ENCODE peak calls at places on chromosomes 11 and 22, in five cellular contexts. E is esophagus squamous epithelium, D is kidney glomerular epithelial cell, P is HT-29, M is AML-193. I is an unnamed sample.

GRCh38 chr11:16846305-16846704 is 107.9 kb downstream of the C11orf58 start:
- DNase-seq in P (no peak), M (no peak), D (no peak), E (no peak), I (no peak)

GRCh38 chr22:46010177-46010867 is 33.4 kb upstream of the WNT7B start:
- DNase-seq in D (peak), M (no peak), E (no peak), P (no peak), I (peak)

GRCh38 chr22:31099841-31100761 is 7.3 kb downstream of the SELENOM start:
- DNase-seq in D (no peak), P (no peak), E (no peak), M (no peak), I (no peak)

GRCh38 chr11:27405134-27405533 is 42.1 kb upstream of the CCDC34 start:
- DNase-seq in P (no peak), D (no peak), E (no peak), M (no peak), I (no peak)

GRCh38 chr11:62747475-62748160 is 6.3 kb downstream of the ZBTB3 start:
- DNase-seq in E (no peak), D (no peak), M (no peak), P (no peak), I (no peak)

GRCh38 chr11:72817966-72818365 is 3.8 kb downstream of the ATG16L2 start:
- DNase-seq in M (no peak), P (no peak), E (no peak), D (no peak), I (no peak)

GRCh38 chr11:86931965-86932332 is 23.2 kb downstream of the FZD4 start:
- DNase-seq in P (no peak), E (no peak), D (no peak), M (no peak), I (no peak)

GRCh38 chr22:23062616-23063538 is 7.4 kb upstream of the GNAZ start:
- DNase-seq in D (no peak), P (no peak), M (no peak), E (no peak), I (no peak)

GRCh38 chr22:36853407-36854099 is 7.3 kb upstream of the NCF4 start:
- DNase-seq in M (peak), E (peak), P (peak), D (peak), I (peak)

GRCh38 chr11:130555251-130555841 is 106.9 kb downstream of the ADAMTS15 start:
- DNase-seq in E (no peak), M (no peak), D (no peak), P (no peak), I (no peak)

GRCh38 chr11:134981824-134982223 is 569.8 kb upstream of the B3GAT1 start:
- DNase-seq in D (no peak), E (no peak), M (no peak), P (no peak), I (no peak)

GRCh38 chr22:34736081-34736480 is 329.9 kb upstream of the ISX start:
- DNase-seq in E (no peak), D (no peak), P (no peak), M (no peak), I (no peak)

GRCh38 chr11:132060546-132060945 is 690.1 kb downstream of the NTM start:
- DNase-seq in P (no peak), E (no peak), D (no peak), M (no peak), I (no peak)

GRCh38 chr22:45036154-45036553 is 26.3 kb upstream of the PHF21B start:
- DNase-seq in M (no peak), P (no peak), E (no peak), D (no peak), I (no peak)

GRCh38 chr22:21623402-21623970 is 6.3 kb downstream of the YDJC start:
- DNase-seq in D (no peak), P (no peak), M (no peak), E (no peak), I (no peak)

GRCh38 chr22:25061605-25062377 is 109.3 kb downstream of the KIAA1671 start:
- DNase-seq in M (no peak), D (no peak), P (no peak), E (no peak), I (no peak)

GRCh38 chr11:59548309-59548656 is 36.9 kb downstream of the OR4D9 start:
- DNase-seq in M (no peak), D (no peak), P (no peak), E (no peak), I (no peak)

GRCh38 chr11:17397311-17398002 is 9.0 kb upstream of the KCNJ11 start:
- DNase-seq in M (no peak), P (no peak), D (no peak), E (no peak), I (no peak)

GRCh38 chr11:3380706-3381570 is 2.0 kb upstream of the ZNF195 start:
- DNase-seq in E (no peak), D (no peak), M (no peak), P (no peak), I (no peak)

GRCh38 chr22:25903294-25903693 is 161.3 kb downstream of the MYO18B start:
- DNase-seq in D (no peak), E (no peak), M (no peak), P (no peak), I (no peak)

GRCh38 chr11:101255036-101255435 is 125.4 kb upstream of the PGR start:
- DNase-seq in E (no peak), M (no peak), P (no peak), D (no peak), I (no peak)

GRCh38 chr22:40720538-40721256 is 41.4 kb downstream of the MCHR1 start:
- DNase-seq in E (no peak), M (no peak), D (peak), P (no peak), I (no peak)

GRCh38 chr22:27783436-27784098 is 18.0 kb downstream of the MN1 start:
- DNase-seq in P (no peak), D (no peak), E (no peak), M (no peak), I (no peak)

GRCh38 chr11:89447845-89448244 is 43.3 kb downstream of the NOX4 start:
- DNase-seq in E (no peak), P (no peak), D (no peak), M (no peak), I (no peak)

GRCh38 chr11:86464509-86465221 is 90.0 kb downstream of the CCDC81 start:
- DNase-seq in D (no peak), P (no peak), M (no peak), E (no peak), I (no peak)

GRCh38 chr11:73570415-73571114 is 27.3 kb downstream of the FAM168A start:
- DNase-seq in D (peak), P (no peak), M (no peak), E (no peak), I (no peak)

GRCh38 chr11:11077898-11078297 is 220.0 kb upstream of the ZBED5 start:
- DNase-seq in P (no peak), E (no peak), D (no peak), M (no peak), I (no peak)

GRCh38 chr11:111797145-111797581 is 31.0 kb upstream of the PPP2R1B start:
- DNase-seq in D (no peak), E (no peak), P (peak), M (peak), I (no peak)

GRCh38 chr11:12802418-12803085 is 128.3 kb downstream of the TEAD1 start:
- DNase-seq in P (peak), E (no peak), M (no peak), D (peak), I (no peak)

GRCh38 chr11:127926721-127927120 is 660.6 kb downstream of the ETS1 start:
- DNase-seq in E (no peak), P (no peak), M (no peak), D (no peak), I (no peak)

I was measured in ascending aorta.